ENCODE peak calls at places on chromosomes 5 and 9, in five cellular contexts. One of them, this sample, is unnamed.

GRCh38 chr5:118557103-118557805 is 431.1 kb downstream of the DTWD2 start:
- DNase-seq in uterus: no peak
- DNase-seq in sigmoid colon: no peak
- DNase-seq in OCI-LY7: no peak
- DNase-seq in foreskin fibroblast: peak
- DNase-seq in this sample: no peak

GRCh38 chr9:4750021-4750673 is 9.1 kb upstream of the AK3 start:
- DNase-seq in uterus: no peak
- DNase-seq in sigmoid colon: no peak
- DNase-seq in OCI-LY7: peak
- DNase-seq in foreskin fibroblast: no peak
- DNase-seq in this sample: no peak

GRCh38 chr5:14701556-14701955 is 37.0 kb downstream of the OTULIN start:
- DNase-seq in uterus: no peak
- DNase-seq in sigmoid colon: no peak
- DNase-seq in OCI-LY7: no peak
- DNase-seq in foreskin fibroblast: no peak
- DNase-seq in this sample: no peak

GRCh38 chr9:15882328-15882727 is 329.5 kb downstream of the CCDC171 start:
- DNase-seq in uterus: no peak
- DNase-seq in sigmoid colon: no peak
- DNase-seq in OCI-LY7: no peak
- DNase-seq in foreskin fibroblast: no peak
- DNase-seq in this sample: no peak

GRCh38 chr5:136036991-136037705 is 8.4 kb downstream of the TGFBI start:
- DNase-seq in uterus: no peak
- DNase-seq in sigmoid colon: peak
- DNase-seq in OCI-LY7: peak
- DNase-seq in foreskin fibroblast: peak
- DNase-seq in this sample: no peak

GRCh38 chr5:65867509-65868195 is 58.7 kb upstream of the ERBIN start:
- DNase-seq in uterus: no peak
- DNase-seq in sigmoid colon: no peak
- DNase-seq in OCI-LY7: no peak
- DNase-seq in foreskin fibroblast: no peak
- DNase-seq in this sample: no peak

GRCh38 chr5:76785493-76785892 is 33.3 kb upstream of the F2RL1 start:
- DNase-seq in uterus: no peak
- DNase-seq in sigmoid colon: no peak
- DNase-seq in OCI-LY7: no peak
- DNase-seq in foreskin fibroblast: peak
- DNase-seq in this sample: peak

GRCh38 chr9:83142389-83142788 is 79.4 kb upstream of the RASEF start:
- DNase-seq in uterus: no peak
- DNase-seq in sigmoid colon: no peak
- DNase-seq in OCI-LY7: no peak
- DNase-seq in foreskin fibroblast: no peak
- DNase-seq in this sample: no peak

GRCh38 chr5:179866241-179867078 is 7.8 kb upstream of the MRNIP start:
- DNase-seq in uterus: no peak
- DNase-seq in sigmoid colon: peak
- DNase-seq in OCI-LY7: peak
- DNase-seq in foreskin fibroblast: no peak
- DNase-seq in this sample: no peak

GRCh38 chr5:139061274-139061673 is 136.9 kb downstream of the SIL1 start:
- DNase-seq in uterus: peak
- DNase-seq in sigmoid colon: peak
- DNase-seq in OCI-LY7: no peak
- DNase-seq in foreskin fibroblast: peak
- DNase-seq in this sample: peak

GRCh38 chr9:130981761-130982147 is 27.2 kb upstream of the LAMC3 start:
- DNase-seq in uterus: no peak
- DNase-seq in sigmoid colon: no peak
- DNase-seq in OCI-LY7: no peak
- DNase-seq in foreskin fibroblast: no peak
- DNase-seq in this sample: no peak

GRCh38 chr5:81696418-81697397 is 54.2 kb downstream of the SSBP2 start:
- DNase-seq in uterus: no peak
- DNase-seq in sigmoid colon: no peak
- DNase-seq in OCI-LY7: no peak
- DNase-seq in foreskin fibroblast: no peak
- DNase-seq in this sample: no peak

GRCh38 chr9:13388157-13388556 is 108.7 kb upstream of the MPDZ start:
- DNase-seq in uterus: no peak
- DNase-seq in sigmoid colon: peak
- DNase-seq in OCI-LY7: no peak
- DNase-seq in foreskin fibroblast: peak
- DNase-seq in this sample: peak

GRCh38 chr9:16429671-16430070 is 440.8 kb downstream of the BNC2 start:
- DNase-seq in uterus: no peak
- DNase-seq in sigmoid colon: no peak
- DNase-seq in OCI-LY7: no peak
- DNase-seq in foreskin fibroblast: no peak
- DNase-seq in this sample: no peak

GRCh38 chr5:93967923-93968322 is 226.5 kb upstream of the POU5F2 start:
- DNase-seq in uterus: no peak
- DNase-seq in sigmoid colon: no peak
- DNase-seq in OCI-LY7: no peak
- DNase-seq in foreskin fibroblast: no peak
- DNase-seq in this sample: no peak

GRCh38 chr5:18305288-18305899 is 671.1 kb downstream of the TAF11L14 start:
- DNase-seq in uterus: no peak
- DNase-seq in sigmoid colon: no peak
- DNase-seq in OCI-LY7: peak
- DNase-seq in foreskin fibroblast: peak
- DNase-seq in this sample: no peak

GRCh38 chr9:129595323-129595741 is 25.6 kb downstream of the C9orf50 start:
- DNase-seq in uterus: no peak
- DNase-seq in sigmoid colon: no peak
- DNase-seq in OCI-LY7: no peak
- DNase-seq in foreskin fibroblast: peak
- DNase-seq in this sample: no peak

GRCh38 chr5:140556438-140556837 is 835 bp downstream of the SRA1 start:
- DNase-seq in uterus: no peak
- DNase-seq in sigmoid colon: no peak
- DNase-seq in OCI-LY7: peak
- DNase-seq in foreskin fibroblast: no peak
- DNase-seq in this sample: no peak

GRCh38 chr9:124279531-124280175 is 21.9 kb downstream of the NEK6 start:
- DNase-seq in uterus: no peak
- DNase-seq in sigmoid colon: no peak
- DNase-seq in OCI-LY7: no peak
- DNase-seq in foreskin fibroblast: no peak
- DNase-seq in this sample: no peak

GRCh38 chr5:31161772-31162171 is 31.7 kb upstream of the CDH6 start:
- DNase-seq in uterus: no peak
- DNase-seq in sigmoid colon: no peak
- DNase-seq in OCI-LY7: no peak
- DNase-seq in foreskin fibroblast: no peak
- DNase-seq in this sample: no peak

GRCh38 chr5:98096155-98096554 is 677.3 kb upstream of the RGMB start:
- DNase-seq in uterus: no peak
- DNase-seq in sigmoid colon: no peak
- DNase-seq in OCI-LY7: no peak
- DNase-seq in foreskin fibroblast: peak
- DNase-seq in this sample: peak

GRCh38 chr5:158852622-158853021 is 247.1 kb downstream of the EBF1 start:
- DNase-seq in uterus: no peak
- DNase-seq in sigmoid colon: no peak
- DNase-seq in OCI-LY7: no peak
- DNase-seq in foreskin fibroblast: no peak
- DNase-seq in this sample: no peak

GRCh38 chr9:114004221-114004716 is 73.8 kb downstream of the AMBP start:
- DNase-seq in uterus: peak
- DNase-seq in sigmoid colon: peak
- DNase-seq in OCI-LY7: no peak
- DNase-seq in foreskin fibroblast: no peak
- DNase-seq in this sample: no peak

GRCh38 chr9:114002986-114003740 is 74.9 kb downstream of the AMBP start:
- DNase-seq in uterus: peak
- DNase-seq in sigmoid colon: peak
- DNase-seq in OCI-LY7: no peak
- DNase-seq in foreskin fibroblast: no peak
- DNase-seq in this sample: no peak

GRCh38 chr9:114005371-114006154 is 72.5 kb downstream of the AMBP start:
- DNase-seq in uterus: peak
- DNase-seq in sigmoid colon: peak
- DNase-seq in OCI-LY7: no peak
- DNase-seq in foreskin fibroblast: no peak
- DNase-seq in this sample: no peak

GRCh38 chr9:114002271-114002985 is 75.7 kb downstream of the AMBP start:
- DNase-seq in uterus: peak
- DNase-seq in sigmoid colon: peak
- DNase-seq in OCI-LY7: no peak
- DNase-seq in foreskin fibroblast: no peak
- DNase-seq in this sample: no peak

DNA sequence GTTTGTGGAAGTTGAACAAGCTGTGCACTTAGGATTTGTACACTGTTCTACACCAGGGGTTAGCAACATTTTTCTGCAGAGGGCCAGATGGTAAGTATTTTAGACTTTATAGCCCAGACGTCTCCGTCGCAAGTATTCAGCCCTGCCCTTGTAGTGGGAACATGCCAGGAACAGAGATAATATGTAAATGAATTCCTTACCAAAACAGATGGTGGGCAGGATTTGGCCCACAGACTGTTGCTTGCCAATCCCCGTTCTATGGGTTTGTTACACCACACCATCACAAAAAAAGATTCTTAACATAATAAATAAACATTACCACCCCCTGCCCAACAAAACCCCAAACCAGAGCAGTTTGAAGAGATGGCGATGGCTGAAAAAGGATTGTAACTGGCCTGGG is 74.3 kb downstream of the AMBP start:
- DNase-seq in uterus: peak
- DNase-seq in sigmoid colon: no peak
- DNase-seq in OCI-LY7: no peak
- DNase-seq in foreskin fibroblast: no peak
- DNase-seq in this sample: no peak
- H3K4me3 ChIP-seq in uterus: no peak
- H3K4me3 ChIP-seq in sigmoid colon: no peak
- H3K4me3 ChIP-seq in OCI-LY7: no peak
- H3K4me3 ChIP-seq in foreskin fibroblast: no peak
- H3K4me3 ChIP-seq in this sample: no peak

GRCh38 chr5:2755371-2755715 is 3.9 kb upstream of the IRX2 start:
- DNase-seq in uterus: no peak
- DNase-seq in sigmoid colon: no peak
- DNase-seq in OCI-LY7: no peak
- DNase-seq in foreskin fibroblast: no peak
- DNase-seq in this sample: no peak

GRCh38 chr5:2755811-2756210 is 4.3 kb upstream of the IRX2 start:
- DNase-seq in uterus: no peak
- DNase-seq in sigmoid colon: no peak
- DNase-seq in OCI-LY7: no peak
- DNase-seq in foreskin fibroblast: no peak
- DNase-seq in this sample: no peak

GRCh38 chr5:2756211-2756746 is 4.8 kb upstream of the IRX2 start:
- DNase-seq in uterus: no peak
- DNase-seq in sigmoid colon: no peak
- DNase-seq in OCI-LY7: no peak
- DNase-seq in foreskin fibroblast: peak
- DNase-seq in this sample: no peak

GRCh38 chr5:2753452-2754409 is 2.3 kb upstream of the IRX2 start:
- DNase-seq in uterus: no peak
- DNase-seq in sigmoid colon: no peak
- DNase-seq in OCI-LY7: no peak
- DNase-seq in foreskin fibroblast: no peak
- DNase-seq in this sample: no peak

DNA sequence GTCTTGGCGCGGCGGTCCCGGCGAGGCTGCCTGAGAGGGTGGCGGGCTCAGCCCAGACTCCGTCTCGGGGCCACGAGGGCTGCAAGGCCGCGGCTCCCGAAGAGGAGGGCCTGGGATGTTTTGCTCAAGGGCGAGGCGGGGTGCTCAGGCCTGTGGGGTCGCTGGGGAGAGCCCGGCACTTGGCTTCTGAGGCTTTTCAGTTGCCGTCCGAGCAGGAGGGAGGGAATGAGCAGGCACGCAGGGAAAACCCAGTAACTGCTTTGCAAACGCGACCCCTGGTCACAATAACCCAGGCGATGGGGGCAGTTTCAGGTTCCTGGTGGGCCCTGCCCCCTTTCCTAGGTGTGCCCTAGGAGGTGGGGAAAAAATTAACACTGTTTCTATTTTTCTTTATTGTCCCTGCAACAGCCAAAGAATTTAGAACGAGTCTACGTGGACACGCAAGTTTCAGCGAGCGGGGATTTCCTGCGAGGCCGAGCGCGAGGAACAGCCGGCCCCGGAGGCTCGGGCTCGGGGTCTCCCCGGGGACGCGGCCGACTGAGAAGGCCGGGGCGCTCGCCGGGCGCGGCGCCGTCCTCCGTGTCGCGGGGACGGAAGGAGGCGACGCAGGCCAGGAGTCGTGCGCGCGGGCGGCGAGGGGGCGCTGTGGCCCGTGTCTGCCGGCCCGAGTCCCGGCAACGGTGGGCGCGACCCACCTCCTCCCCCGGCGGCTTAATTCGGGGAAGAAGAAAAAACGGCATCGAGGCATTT is 3.3 kb upstream of the IRX2 start:
- DNase-seq in uterus: no peak
- DNase-seq in sigmoid colon: no peak
- DNase-seq in OCI-LY7: no peak
- DNase-seq in foreskin fibroblast: peak
- DNase-seq in this sample: no peak
- TF ChIP-seq CTCF in uterus: no peak
- TF ChIP-seq CTCF in sigmoid colon: no peak
- TF ChIP-seq CTCF in OCI-LY7: no peak
- TF ChIP-seq CTCF in foreskin fibroblast: no peak
- TF ChIP-seq CTCF in this sample: peak

DNA sequence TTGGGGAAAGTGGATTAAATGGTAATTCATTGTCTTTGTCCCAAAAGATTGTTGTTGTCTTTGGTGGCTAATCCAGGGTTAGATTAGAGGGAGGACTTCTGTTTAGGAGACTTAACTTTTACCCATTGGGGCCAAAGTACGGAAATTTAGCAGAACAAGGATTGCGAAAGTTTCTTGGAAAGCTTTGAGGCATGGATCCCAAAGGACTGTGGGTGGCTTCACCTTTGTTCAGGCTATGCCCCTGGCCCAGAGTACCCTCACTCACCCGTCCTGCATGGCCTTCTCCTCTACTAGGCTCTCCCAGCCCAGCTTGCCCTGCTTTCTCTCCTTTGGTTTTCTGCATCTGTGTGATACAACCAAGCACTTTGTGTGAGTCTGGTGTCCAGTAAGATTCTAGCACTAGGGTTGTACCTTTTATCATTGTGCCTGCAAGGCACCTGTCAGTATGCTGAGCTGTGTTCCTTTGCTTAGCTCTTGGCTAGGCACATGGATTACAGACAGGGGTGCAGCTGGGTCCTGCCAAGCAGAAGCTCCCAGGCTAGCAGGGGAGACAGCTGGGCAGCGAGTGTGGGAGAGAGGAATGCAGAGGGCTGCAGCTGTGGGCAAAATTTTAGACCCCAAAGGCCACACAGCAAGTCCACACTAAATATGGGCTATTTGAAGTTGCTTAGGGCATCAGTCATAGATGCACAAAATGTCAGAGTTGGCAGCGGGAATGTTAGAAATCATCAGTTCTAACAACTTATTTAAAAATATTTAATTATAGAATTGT is 3.2 kb downstream of the PPARGC1B start:
- DNase-seq in uterus: no peak
- DNase-seq in sigmoid colon: no peak
- DNase-seq in OCI-LY7: no peak
- DNase-seq in foreskin fibroblast: no peak
- DNase-seq in this sample: no peak
- H3K4me3 ChIP-seq in uterus: no peak
- H3K4me3 ChIP-seq in sigmoid colon: peak
- H3K4me3 ChIP-seq in OCI-LY7: no peak
- H3K4me3 ChIP-seq in foreskin fibroblast: no peak
- H3K4me3 ChIP-seq in this sample: peak

GRCh38 chr5:145908206-145908945 is 28.0 kb upstream of the SH3RF2 start:
- DNase-seq in uterus: no peak
- DNase-seq in sigmoid colon: no peak
- DNase-seq in OCI-LY7: no peak
- DNase-seq in foreskin fibroblast: no peak
- DNase-seq in this sample: no peak
- TF ChIP-seq CTCF in uterus: no peak
- TF ChIP-seq CTCF in sigmoid colon: no peak
- TF ChIP-seq CTCF in OCI-LY7: no peak
- TF ChIP-seq CTCF in foreskin fibroblast: peak
- TF ChIP-seq CTCF in this sample: peak